ENCODE peak calls at places on chromosomes 2 and 18, in ten cellular contexts. C is endothelial cell, X is foreskin fibroblast, T is HFF-Myc, S is hepatocyte, U is body of pancreas, W is fibroblast of the aortic adventitia, Z is neural crest cell, Y is choroid plexus epithelial cell, E is astrocyte of the spinal cord. B is an unnamed sample.
A peak's percentile ranks its signal among the peaks of the same experiment; 100 is the strongest.

GRCh38 chr2:232369126-232369955 is 9.2 kb upstream of the ALPP start:
- DNase-seq in C (no peak), X (no peak), Y (no peak), E (no peak), W (no peak), Z (no peak), U (no peak), S (peak; percentile 2), T (no peak), B (no peak)

GRCh38 chr2:168530980-168531379 is 74.9 kb downstream of the CERS6 start:
- DNase-seq in Z (no peak), S (no peak), X (peak; percentile 40), T (no peak), U (no peak), C (no peak), Y (peak; percentile 75), E (peak; percentile 44), W (peak; percentile 49), B (no peak)

GRCh38 chr2:147364597-147364996 is 480.2 kb upstream of the ACVR2A start:
- DNase-seq in U (no peak), X (no peak), Z (no peak), Y (no peak), C (no peak), S (no peak), W (no peak), E (no peak), T (no peak), B (no peak)

GRCh38 chr2:69978157-69978904 is 16.9 kb upstream of the ASPRV1 start:
- DNase-seq in X (no peak), S (no peak), C (no peak), W (no peak), U (no peak), Z (no peak), E (no peak), T (no peak), Y (no peak), B (no peak)

GRCh38 chr2:46824611-46825010 is 91.0 kb downstream of the MCFD2 start:
- DNase-seq in C (no peak), S (no peak), W (no peak), Z (no peak), Y (no peak), U (no peak), E (no peak), X (no peak), T (no peak), B (no peak)

GRCh38 chr2:232485333-232485756 is 2.3 kb downstream of the ECEL1 start:
- DNase-seq in W (no peak), C (no peak), S (no peak), Z (no peak), X (no peak), Y (no peak), E (no peak), T (no peak), U (peak; percentile 4), B (no peak)

GRCh38 chr2:6877402-6878305 is at the start of gene RSAD2:
- DNase-seq in E (peak; percentile 73), U (peak; percentile 40), X (no peak), C (no peak), Y (peak; percentile 79), T (no peak), S (peak; percentile 49), Z (no peak), W (peak; percentile 54), B (no peak)

GRCh38 chr2:190977505-190977904 is 36.5 kb downstream of the STAT1 start:
- DNase-seq in S (no peak), U (no peak), C (no peak), T (no peak), W (no peak), Z (no peak), Y (no peak), E (no peak), X (no peak), B (no peak)

GRCh38 chr2:12835733-12836132 is 119.0 kb downstream of the TRIB2 start:
- DNase-seq in U (no peak), S (no peak), C (no peak), X (no peak), Z (no peak), W (no peak), T (no peak), E (no peak), Y (no peak), B (no peak)

GRCh38 chr2:65158557-65158956 is 28.7 kb upstream of the RAB1A start:
- DNase-seq in T (no peak), U (no peak), Z (no peak), Y (no peak), X (no peak), W (no peak), S (no peak), C (no peak), E (no peak), B (no peak)

GRCh38 chr18:46046126-46046525 is 25.9 kb downstream of the PSTPIP2 start:
- DNase-seq in T (no peak), Y (no peak), S (no peak), X (no peak), E (no peak), Z (no peak), U (no peak), W (no peak), C (no peak), B (no peak)

GRCh38 chr2:137173514-137173913 is 408.2 kb downstream of the THSD7B start:
- DNase-seq in U (no peak), E (peak; percentile 81), Y (peak; percentile 63), C (no peak), S (peak; percentile 28), W (peak; percentile 78), Z (no peak), X (peak; percentile 12), T (no peak), B (no peak)

GRCh38 chr18:13672657-13673056 is 53.7 kb downstream of the FAM210A start:
- DNase-seq in T (no peak), X (no peak), W (peak; percentile 32), Y (no peak), Z (no peak), C (no peak), S (no peak), E (no peak), U (no peak), B (no peak)

GRCh38 chr2:238105506-238106338 is 5.6 kb downstream of the ESPNL start:
- DNase-seq in E (no peak), S (no peak), C (no peak), U (peak; percentile 10), Z (no peak), X (no peak), T (no peak), W (no peak), Y (no peak), B (no peak)

GRCh38 chr2:207706936-207707860 is 4.2 kb upstream of the CCNYL1 start:
- DNase-seq in U (no peak), E (no peak), Y (no peak), W (peak; percentile 44), X (no peak), C (no peak), Z (no peak), S (no peak), T (no peak), B (no peak)

GRCh38 chr2:15630121-15630957 is 38.7 kb downstream of the DDX1 start:
- DNase-seq in Z (no peak), T (no peak), X (no peak), W (no peak), S (no peak), Y (no peak), C (no peak), E (no peak), U (no peak), B (no peak)

GRCh38 chr2:24754985-24755690 is 38.1 kb downstream of the PTRHD1 start:
- DNase-seq in C (no peak), X (no peak), U (no peak), Z (no peak), T (no peak), W (no peak), S (no peak), E (no peak), Y (peak; percentile 6), B (no peak)

DNA sequence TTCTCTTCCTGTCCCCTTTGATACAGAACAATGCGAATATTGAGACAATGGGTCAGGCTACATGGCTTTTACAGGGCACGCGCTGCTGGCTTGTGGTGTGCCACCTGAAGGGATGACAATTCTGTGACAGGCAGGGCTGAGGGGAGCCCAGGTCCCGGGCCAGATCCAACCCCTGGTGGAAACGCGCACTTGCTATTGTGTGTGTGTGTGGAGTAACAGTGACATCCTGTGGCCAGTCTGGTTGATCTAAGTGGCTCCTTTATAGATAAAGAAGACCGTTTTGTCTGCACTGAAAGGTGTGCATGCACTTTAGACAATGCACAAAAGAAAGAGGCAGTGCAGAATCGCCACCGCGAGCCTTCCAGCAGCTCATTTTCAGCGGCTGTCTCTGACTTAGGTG is 273.6 kb downstream of the HRH4 start:
- DNase-seq in S (peak; percentile 38), E (no peak), Z (peak; percentile 28), Y (peak; percentile 2), U (no peak), C (peak; percentile 31), T (no peak), W (peak; percentile 2), X (no peak), B (no peak)
- TF ChIP-seq CTCF in S (peak; percentile 48), E (no peak), Z (peak; percentile 58), Y (no peak), U (no peak), C (no peak), T (peak; percentile 24), W (peak; percentile 10), X (peak; percentile 12), B (peak; percentile 46)

DNA sequence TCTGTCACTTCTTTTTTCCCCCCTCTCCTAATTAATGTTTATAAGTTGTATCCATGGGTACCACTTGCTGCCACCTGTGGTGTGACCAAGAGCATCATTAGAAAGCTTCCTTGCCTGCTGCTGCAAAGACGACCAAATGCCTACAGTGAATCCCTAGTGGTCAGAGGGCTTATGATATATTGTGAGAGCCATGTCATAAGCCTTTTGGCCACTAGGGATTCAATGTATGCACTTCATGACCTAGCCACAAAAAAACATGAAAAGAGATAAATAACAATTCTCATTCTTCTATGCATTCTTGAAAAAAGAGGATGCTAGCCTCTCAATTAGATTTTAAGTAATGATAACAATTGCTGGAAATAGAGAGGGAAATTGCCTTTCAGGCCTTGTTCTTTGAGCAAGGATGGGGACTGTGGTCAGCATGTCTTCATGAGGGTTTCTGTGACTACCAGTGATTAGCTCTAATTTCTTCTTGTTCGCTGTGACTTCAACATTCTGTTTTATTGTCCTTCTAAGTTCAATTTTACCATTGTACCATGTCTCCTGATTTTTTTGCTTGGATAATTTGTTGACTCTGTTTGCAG is 435.3 kb downstream of the TGIF1 start:
- DNase-seq in C (no peak), W (no peak), Y (no peak), E (no peak), U (no peak), X (no peak), S (no peak), T (no peak), Z (no peak), B (no peak)
- TF ChIP-seq CTCF in C (peak; percentile 75), W (peak; percentile 16), Y (peak; percentile 11), E (peak; percentile 18), U (no peak), X (no peak), S (no peak), T (no peak), Z (peak; percentile 53), B (peak; percentile 49)

GRCh38 chr18:72041313-72042032 is 502.7 kb downstream of the CBLN2 start:
- DNase-seq in W (no peak), T (no peak), E (no peak), U (no peak), C (no peak), S (no peak), X (no peak), Z (no peak), Y (peak; percentile 2), B (no peak)
- TF ChIP-seq CTCF in W (no peak), T (no peak), E (no peak), U (no peak), C (no peak), S (peak; percentile 3), X (no peak), Z (no peak), Y (peak; percentile 30), B (peak; percentile 29)

GRCh38 chr2:196613302-196613701 is 26.2 kb upstream of the CCDC150 start:
- DNase-seq in W (no peak), S (no peak), Z (no peak), U (no peak), Y (no peak), T (no peak), X (no peak), C (no peak), E (no peak), B (no peak)
- TF ChIP-seq CTCF in W (no peak), S (no peak), Z (peak; percentile 47), U (no peak), Y (no peak), T (no peak), X (no peak), C (no peak), E (no peak), B (peak; percentile 16)

B was measured in progenitor cell of endocrine pancreas.